ENCODE peak calls at places on chromosomes 4 and X, in five cellular contexts. C, R, Y, Z and K are unnamed samples.

GRCh38 chr4:673349-674091 is 556 bp downstream of the ATP5ME start:
- DNase-seq in C (no peak), R (peak; percentile 16), Y (no peak), Z (no peak), K (peak; percentile 58)

GRCh38 chr4:89056953-89057398 is at the start of gene FAM13A:
- DNase-seq in C (peak; percentile 8), R (no peak), Y (peak; percentile 76), Z (peak; percentile 93), K (peak; percentile 81)

GRCh38 chrX:123818243-123818642 is 41.6 kb upstream of the XIAP start:
- DNase-seq in C (no peak), R (no peak), Y (no peak), Z (peak; percentile 92), K (no peak)

GRCh38 chr4:165006457-165006856 is 25.3 kb upstream of the TRIM60 start:
- DNase-seq in C (no peak), R (no peak), Y (no peak), Z (no peak), K (no peak)

GRCh38 chrX:153967536-153968214 is 3.9 kb downstream of the HCFC1 start:
- DNase-seq in C (no peak), R (no peak), Y (peak; percentile 31), Z (no peak), K (peak; percentile 59)

GRCh38 chr4:167838686-167839085 is 253.7 kb upstream of the ANXA10 start:
- DNase-seq in C (no peak), R (no peak), Y (no peak), Z (no peak), K (no peak)

GRCh38 chrX:104195489-104196084 is 29.3 kb downstream of the FAM199X start:
- DNase-seq in C (peak; percentile 5), R (no peak), Y (peak; percentile 0), Z (peak; percentile 46), K (peak; percentile 13)

GRCh38 chr4:90503677-90504076 is 376.5 kb downstream of the CCSER1 start:
- DNase-seq in C (no peak), R (no peak), Y (no peak), Z (peak; percentile 1), K (no peak)